ENCODE peak calls at places on chromosome 14, in five cellular contexts. One of them, this sample, is unnamed.
A peak's percentile ranks its signal among the peaks of the same experiment; 100 is the strongest.

GRCh38 chr14:34676516-34677211 is 37.7 kb downstream of the CFL2 start:
- DNase-seq in Right ventricle myocardium superior: no peak
- DNase-seq in NCI-H187: no peak
- DNase-seq in fibroblast of pulmonary artery: no peak
- DNase-seq in activated CD4-positive, alpha-beta T cell treated with anti-CD3 and anti-CD28 coated beads, Interleukin-2, amount 50 U/mL, for 24 hours: no peak
- DNase-seq in this sample: no peak

GRCh38 chr14:61478971-61479473 is 157.6 kb downstream of the PRKCH start:
- DNase-seq in fibroblast of pulmonary artery: no peak
- DNase-seq in Right ventricle myocardium superior: no peak
- DNase-seq in activated CD4-positive, alpha-beta T cell treated with anti-CD3 and anti-CD28 coated beads, Interleukin-2, amount 50 U/mL, for 24 hours: no peak
- DNase-seq in NCI-H187: no peak
- DNase-seq in this sample: no peak

GRCh38 chr14:102554835-102555819 is 37.3 kb upstream of the RCOR1 start:
- DNase-seq in fibroblast of pulmonary artery: peak; percentile 41
- DNase-seq in Right ventricle myocardium superior: peak; percentile 69
- DNase-seq in NCI-H187: no peak
- DNase-seq in activated CD4-positive, alpha-beta T cell treated with anti-CD3 and anti-CD28 coated beads, Interleukin-2, amount 50 U/mL, for 24 hours: peak; percentile 50
- DNase-seq in this sample: no peak

GRCh38 chr14:96564389-96564788 is 62.2 kb downstream of the PAPOLA start:
- DNase-seq in activated CD4-positive, alpha-beta T cell treated with anti-CD3 and anti-CD28 coated beads, Interleukin-2, amount 50 U/mL, for 24 hours: no peak
- DNase-seq in fibroblast of pulmonary artery: peak; percentile 21
- DNase-seq in Right ventricle myocardium superior: no peak
- DNase-seq in NCI-H187: no peak
- DNase-seq in this sample: no peak

GRCh38 chr14:53152909-53153701 is at the start of gene DDHD1:
- DNase-seq in Right ventricle myocardium superior: peak; percentile 88
- DNase-seq in activated CD4-positive, alpha-beta T cell treated with anti-CD3 and anti-CD28 coated beads, Interleukin-2, amount 50 U/mL, for 24 hours: peak; percentile 68
- DNase-seq in fibroblast of pulmonary artery: peak; percentile 60
- DNase-seq in NCI-H187: peak; percentile 77
- DNase-seq in this sample: peak; percentile 32

GRCh38 chr14:101876539-101876938 is 87.8 kb upstream of the DYNC1H1 start:
- DNase-seq in Right ventricle myocardium superior: peak; percentile 88
- DNase-seq in NCI-H187: no peak
- DNase-seq in activated CD4-positive, alpha-beta T cell treated with anti-CD3 and anti-CD28 coated beads, Interleukin-2, amount 50 U/mL, for 24 hours: peak; percentile 31
- DNase-seq in fibroblast of pulmonary artery: peak; percentile 57
- DNase-seq in this sample: no peak

GRCh38 chr14:74611672-74612345 is at the start of gene LTBP2:
- DNase-seq in fibroblast of pulmonary artery: no peak
- DNase-seq in Right ventricle myocardium superior: no peak
- DNase-seq in NCI-H187: no peak
- DNase-seq in activated CD4-positive, alpha-beta T cell treated with anti-CD3 and anti-CD28 coated beads, Interleukin-2, amount 50 U/mL, for 24 hours: no peak
- DNase-seq in this sample: no peak

GRCh38 chr14:52780893-52781292 is 10.5 kb downstream of the GNPNAT1 start:
- DNase-seq in Right ventricle myocardium superior: no peak
- DNase-seq in NCI-H187: no peak
- DNase-seq in activated CD4-positive, alpha-beta T cell treated with anti-CD3 and anti-CD28 coated beads, Interleukin-2, amount 50 U/mL, for 24 hours: no peak
- DNase-seq in fibroblast of pulmonary artery: peak; percentile 23
- DNase-seq in this sample: no peak

GRCh38 chr14:90509403-90509802 is 112.6 kb downstream of the CALM1 start:
- DNase-seq in activated CD4-positive, alpha-beta T cell treated with anti-CD3 and anti-CD28 coated beads, Interleukin-2, amount 50 U/mL, for 24 hours: no peak
- DNase-seq in fibroblast of pulmonary artery: no peak
- DNase-seq in NCI-H187: no peak
- DNase-seq in Right ventricle myocardium superior: no peak
- DNase-seq in this sample: no peak

GRCh38 chr14:64960762-64961276 is 11.3 kb downstream of the RAB15 start:
- DNase-seq in Right ventricle myocardium superior: no peak
- DNase-seq in NCI-H187: no peak
- DNase-seq in activated CD4-positive, alpha-beta T cell treated with anti-CD3 and anti-CD28 coated beads, Interleukin-2, amount 50 U/mL, for 24 hours: no peak
- DNase-seq in fibroblast of pulmonary artery: no peak
- DNase-seq in this sample: no peak

GRCh38 chr14:53547593-53547992 is 394.5 kb upstream of the DDHD1 start:
- DNase-seq in activated CD4-positive, alpha-beta T cell treated with anti-CD3 and anti-CD28 coated beads, Interleukin-2, amount 50 U/mL, for 24 hours: no peak
- DNase-seq in Right ventricle myocardium superior: no peak
- DNase-seq in fibroblast of pulmonary artery: no peak
- DNase-seq in NCI-H187: no peak
- DNase-seq in this sample: no peak

GRCh38 chr14:20679907-20680306 is 4.5 kb upstream of the RNASE4 start:
- DNase-seq in activated CD4-positive, alpha-beta T cell treated with anti-CD3 and anti-CD28 coated beads, Interleukin-2, amount 50 U/mL, for 24 hours: no peak
- DNase-seq in Right ventricle myocardium superior: no peak
- DNase-seq in fibroblast of pulmonary artery: peak; percentile 28
- DNase-seq in NCI-H187: no peak
- DNase-seq in this sample: no peak

GRCh38 chr14:106840258-106840657 is 1313.9 kb downstream of the TMEM121 start:
- DNase-seq in NCI-H187: no peak
- DNase-seq in fibroblast of pulmonary artery: no peak
- DNase-seq in activated CD4-positive, alpha-beta T cell treated with anti-CD3 and anti-CD28 coated beads, Interleukin-2, amount 50 U/mL, for 24 hours: no peak
- DNase-seq in Right ventricle myocardium superior: no peak
- DNase-seq in this sample: no peak

GRCh38 chr14:75711134-75711795 is 50.2 kb downstream of the TTLL5 start:
- DNase-seq in fibroblast of pulmonary artery: peak; percentile 82
- DNase-seq in activated CD4-positive, alpha-beta T cell treated with anti-CD3 and anti-CD28 coated beads, Interleukin-2, amount 50 U/mL, for 24 hours: no peak
- DNase-seq in NCI-H187: no peak
- DNase-seq in Right ventricle myocardium superior: no peak
- DNase-seq in this sample: peak; percentile 57

GRCh38 chr14:64684091-64684490 is 20.1 kb upstream of the PLEKHG3 start:
- DNase-seq in NCI-H187: no peak
- DNase-seq in Right ventricle myocardium superior: peak; percentile 61
- DNase-seq in activated CD4-positive, alpha-beta T cell treated with anti-CD3 and anti-CD28 coated beads, Interleukin-2, amount 50 U/mL, for 24 hours: no peak
- DNase-seq in fibroblast of pulmonary artery: peak; percentile 53
- DNase-seq in this sample: peak; percentile 27

GRCh38 chr14:99350751-99351150 is 78.8 kb upstream of the BCL11B start:
- DNase-seq in activated CD4-positive, alpha-beta T cell treated with anti-CD3 and anti-CD28 coated beads, Interleukin-2, amount 50 U/mL, for 24 hours: no peak
- DNase-seq in fibroblast of pulmonary artery: no peak
- DNase-seq in Right ventricle myocardium superior: peak; percentile 32
- DNase-seq in NCI-H187: no peak
- DNase-seq in this sample: no peak

GRCh38 chr14:96625436-96625945 is 123.3 kb downstream of the PAPOLA start:
- DNase-seq in NCI-H187: no peak
- DNase-seq in Right ventricle myocardium superior: no peak
- DNase-seq in fibroblast of pulmonary artery: no peak
- DNase-seq in activated CD4-positive, alpha-beta T cell treated with anti-CD3 and anti-CD28 coated beads, Interleukin-2, amount 50 U/mL, for 24 hours: no peak
- DNase-seq in this sample: no peak

GRCh38 chr14:61512508-61512907 is 182.8 kb upstream of the HIF1A start:
- DNase-seq in fibroblast of pulmonary artery: peak; percentile 83
- DNase-seq in activated CD4-positive, alpha-beta T cell treated with anti-CD3 and anti-CD28 coated beads, Interleukin-2, amount 50 U/mL, for 24 hours: no peak
- DNase-seq in Right ventricle myocardium superior: no peak
- DNase-seq in NCI-H187: no peak
- DNase-seq in this sample: peak; percentile 89

GRCh38 chr14:23751591-23751990 is 115.4 kb downstream of the DHRS2 start:
- DNase-seq in fibroblast of pulmonary artery: no peak
- DNase-seq in Right ventricle myocardium superior: no peak
- DNase-seq in NCI-H187: no peak
- DNase-seq in activated CD4-positive, alpha-beta T cell treated with anti-CD3 and anti-CD28 coated beads, Interleukin-2, amount 50 U/mL, for 24 hours: no peak
- DNase-seq in this sample: no peak

GRCh38 chr14:94407906-94408305 is 19.5 kb upstream of the SERPINA1 start:
- DNase-seq in fibroblast of pulmonary artery: no peak
- DNase-seq in activated CD4-positive, alpha-beta T cell treated with anti-CD3 and anti-CD28 coated beads, Interleukin-2, amount 50 U/mL, for 24 hours: no peak
- DNase-seq in Right ventricle myocardium superior: no peak
- DNase-seq in NCI-H187: no peak
- DNase-seq in this sample: peak; percentile 54

GRCh38 chr14:105897725-105898113 is 371.3 kb downstream of the TMEM121 start:
- DNase-seq in Right ventricle myocardium superior: peak; percentile 19
- DNase-seq in activated CD4-positive, alpha-beta T cell treated with anti-CD3 and anti-CD28 coated beads, Interleukin-2, amount 50 U/mL, for 24 hours: no peak
- DNase-seq in NCI-H187: no peak
- DNase-seq in fibroblast of pulmonary artery: no peak
- DNase-seq in this sample: no peak

This sample was measured in astrocyte.